ENCODE peak calls at places on chromosomes 12 and 14, in nine cellular contexts. One of them, this sample, is unnamed.
A peak's percentile ranks its signal among the peaks of the same experiment; 100 is the strongest.

GRCh38 chr12:2666411-2666810 is 128.4 kb upstream of the FKBP4 start:
- DNase-seq in pons: no peak
- DNase-seq in skeletal muscle cell: no peak
- DNase-seq in 8988T: no peak
- DNase-seq in trophoblast cell: no peak
- DNase-seq in kidney tubule cell: no peak
- DNase-seq in iris pigment epithelial cell: no peak
- DNase-seq in retinal pigment epithelial cell: no peak
- DNase-seq in Calu3: no peak
- DNase-seq in this sample: no peak

GRCh38 chr12:52821826-52822660 is 8.1 kb upstream of the KRT4 start:
- DNase-seq in skeletal muscle cell: no peak
- DNase-seq in iris pigment epithelial cell: no peak
- DNase-seq in kidney tubule cell: peak; percentile 41
- DNase-seq in Calu3: peak; percentile 5
- DNase-seq in trophoblast cell: no peak
- DNase-seq in retinal pigment epithelial cell: no peak
- DNase-seq in pons: no peak
- DNase-seq in 8988T: no peak
- DNase-seq in this sample: no peak

GRCh38 chr12:70267550-70267949 is 24.3 kb downstream of the CNOT2 start:
- DNase-seq in iris pigment epithelial cell: peak; percentile 70
- DNase-seq in trophoblast cell: no peak
- DNase-seq in 8988T: no peak
- DNase-seq in Calu3: no peak
- DNase-seq in retinal pigment epithelial cell: no peak
- DNase-seq in pons: peak; percentile 12
- DNase-seq in skeletal muscle cell: no peak
- DNase-seq in kidney tubule cell: no peak
- DNase-seq in this sample: no peak

GRCh38 chr12:389138-390096 is at the start of gene KDM5A:
- DNase-seq in kidney tubule cell: peak; percentile 93
- DNase-seq in skeletal muscle cell: peak; percentile 88
- DNase-seq in Calu3: peak; percentile 89
- DNase-seq in 8988T: peak; percentile 41
- DNase-seq in iris pigment epithelial cell: peak; percentile 96
- DNase-seq in retinal pigment epithelial cell: peak; percentile 82
- DNase-seq in trophoblast cell: peak; percentile 81
- DNase-seq in pons: peak; percentile 92
- DNase-seq in this sample: peak; percentile 94

GRCh38 chr12:127306604-127307215 is 960.3 kb upstream of the TMEM132C start:
- DNase-seq in Calu3: no peak
- DNase-seq in kidney tubule cell: peak; percentile 22
- DNase-seq in trophoblast cell: no peak
- DNase-seq in iris pigment epithelial cell: no peak
- DNase-seq in 8988T: no peak
- DNase-seq in skeletal muscle cell: peak; percentile 18
- DNase-seq in pons: no peak
- DNase-seq in retinal pigment epithelial cell: peak; percentile 7
- DNase-seq in this sample: no peak

GRCh38 chr14:54189358-54190354 is 207.2 kb upstream of the CDKN3 start:
- DNase-seq in pons: no peak
- DNase-seq in Calu3: peak; percentile 23
- DNase-seq in kidney tubule cell: peak; percentile 86
- DNase-seq in iris pigment epithelial cell: peak; percentile 80
- DNase-seq in retinal pigment epithelial cell: peak; percentile 54
- DNase-seq in skeletal muscle cell: peak; percentile 39
- DNase-seq in 8988T: no peak
- DNase-seq in trophoblast cell: no peak
- DNase-seq in this sample: no peak

GRCh38 chr12:3204716-3205617 is 127.8 kb downstream of the TSPAN9 start:
- DNase-seq in iris pigment epithelial cell: no peak
- DNase-seq in retinal pigment epithelial cell: no peak
- DNase-seq in 8988T: no peak
- DNase-seq in skeletal muscle cell: no peak
- DNase-seq in trophoblast cell: no peak
- DNase-seq in pons: no peak
- DNase-seq in kidney tubule cell: no peak
- DNase-seq in Calu3: no peak
- DNase-seq in this sample: no peak

GRCh38 chr12:92602476-92602875 is 100.3 kb upstream of the PLEKHG7 start:
- DNase-seq in pons: no peak
- DNase-seq in retinal pigment epithelial cell: peak; percentile 84
- DNase-seq in kidney tubule cell: peak; percentile 41
- DNase-seq in 8988T: no peak
- DNase-seq in iris pigment epithelial cell: peak; percentile 97
- DNase-seq in Calu3: peak; percentile 16
- DNase-seq in skeletal muscle cell: peak; percentile 95
- DNase-seq in trophoblast cell: peak; percentile 27
- DNase-seq in this sample: no peak

GRCh38 chr12:11545438-11546330 is 103.8 kb upstream of the ETV6 start:
- DNase-seq in Calu3: no peak
- DNase-seq in skeletal muscle cell: no peak
- DNase-seq in kidney tubule cell: peak; percentile 8
- DNase-seq in trophoblast cell: no peak
- DNase-seq in iris pigment epithelial cell: peak; percentile 12
- DNase-seq in pons: no peak
- DNase-seq in retinal pigment epithelial cell: no peak
- DNase-seq in 8988T: no peak
- DNase-seq in this sample: no peak

GRCh38 chr12:6667559-6668210 is 4.8 kb upstream of the ING4 start:
- DNase-seq in pons: no peak
- DNase-seq in retinal pigment epithelial cell: no peak
- DNase-seq in skeletal muscle cell: no peak
- DNase-seq in trophoblast cell: no peak
- DNase-seq in 8988T: no peak
- DNase-seq in iris pigment epithelial cell: no peak
- DNase-seq in kidney tubule cell: peak; percentile 18
- DNase-seq in Calu3: peak; percentile 33
- DNase-seq in this sample: no peak

GRCh38 chr12:120361506-120362208 is 7.3 kb downstream of the MSI1 start:
- DNase-seq in 8988T: no peak
- DNase-seq in retinal pigment epithelial cell: peak; percentile 91
- DNase-seq in Calu3: no peak
- DNase-seq in kidney tubule cell: peak; percentile 54
- DNase-seq in pons: peak; percentile 69
- DNase-seq in skeletal muscle cell: peak; percentile 34
- DNase-seq in trophoblast cell: peak; percentile 57
- DNase-seq in iris pigment epithelial cell: peak; percentile 82
- DNase-seq in this sample: peak; percentile 59

GRCh38 chr14:100840751-100841444 is 15.0 kb downstream of the MEG3 start:
- DNase-seq in pons: no peak
- DNase-seq in Calu3: no peak
- DNase-seq in kidney tubule cell: no peak
- DNase-seq in retinal pigment epithelial cell: no peak
- DNase-seq in trophoblast cell: no peak
- DNase-seq in 8988T: no peak
- DNase-seq in iris pigment epithelial cell: no peak
- DNase-seq in skeletal muscle cell: no peak
- DNase-seq in this sample: no peak

GRCh38 chr12:122421263-122421814 is 1.1 kb downstream of the CLIP1 start:
- DNase-seq in Calu3: peak; percentile 65
- DNase-seq in retinal pigment epithelial cell: no peak
- DNase-seq in skeletal muscle cell: no peak
- DNase-seq in pons: no peak
- DNase-seq in trophoblast cell: peak; percentile 68
- DNase-seq in iris pigment epithelial cell: peak; percentile 68
- DNase-seq in kidney tubule cell: peak; percentile 54
- DNase-seq in 8988T: no peak
- DNase-seq in this sample: peak; percentile 74

GRCh38 chr14:56224691-56225681 is 106.8 kb downstream of the PELI2 start:
- DNase-seq in pons: no peak
- DNase-seq in skeletal muscle cell: no peak
- DNase-seq in retinal pigment epithelial cell: no peak
- DNase-seq in trophoblast cell: no peak
- DNase-seq in 8988T: no peak
- DNase-seq in kidney tubule cell: peak; percentile 22
- DNase-seq in Calu3: peak; percentile 42
- DNase-seq in iris pigment epithelial cell: no peak
- DNase-seq in this sample: no peak

GRCh38 chr14:71783786-71784185 is 148.4 kb upstream of the RGS6 start:
- DNase-seq in retinal pigment epithelial cell: no peak
- DNase-seq in iris pigment epithelial cell: no peak
- DNase-seq in skeletal muscle cell: no peak
- DNase-seq in pons: no peak
- DNase-seq in trophoblast cell: no peak
- DNase-seq in Calu3: no peak
- DNase-seq in kidney tubule cell: no peak
- DNase-seq in 8988T: no peak
- DNase-seq in this sample: no peak

GRCh38 chr14:71395151-71395604 is 487.9 kb downstream of the PCNX1 start:
- DNase-seq in 8988T: no peak
- DNase-seq in kidney tubule cell: no peak
- DNase-seq in skeletal muscle cell: no peak
- DNase-seq in pons: no peak
- DNase-seq in iris pigment epithelial cell: peak; percentile 47
- DNase-seq in retinal pigment epithelial cell: no peak
- DNase-seq in trophoblast cell: no peak
- DNase-seq in Calu3: no peak
- DNase-seq in this sample: no peak

GRCh38 chr12:107318804-107319535 is 225.6 kb upstream of the CRY1 start:
- DNase-seq in 8988T: peak; percentile 44
- DNase-seq in trophoblast cell: peak; percentile 13
- DNase-seq in kidney tubule cell: peak; percentile 56
- DNase-seq in pons: no peak
- DNase-seq in skeletal muscle cell: no peak
- DNase-seq in iris pigment epithelial cell: peak; percentile 73
- DNase-seq in retinal pigment epithelial cell: no peak
- DNase-seq in Calu3: peak; percentile 34
- DNase-seq in this sample: no peak

GRCh38 chr12:65918057-65918456 is 93.8 kb downstream of the HMGA2 start:
- DNase-seq in Calu3: no peak
- DNase-seq in trophoblast cell: no peak
- DNase-seq in skeletal muscle cell: no peak
- DNase-seq in kidney tubule cell: no peak
- DNase-seq in 8988T: no peak
- DNase-seq in iris pigment epithelial cell: no peak
- DNase-seq in pons: no peak
- DNase-seq in retinal pigment epithelial cell: no peak
- DNase-seq in this sample: no peak

GRCh38 chr14:46290706-46291105 is 360.9 kb downstream of the RPL10L start:
- DNase-seq in skeletal muscle cell: no peak
- DNase-seq in 8988T: no peak
- DNase-seq in iris pigment epithelial cell: no peak
- DNase-seq in pons: no peak
- DNase-seq in trophoblast cell: no peak
- DNase-seq in Calu3: no peak
- DNase-seq in kidney tubule cell: no peak
- DNase-seq in retinal pigment epithelial cell: no peak
- DNase-seq in this sample: no peak

GRCh38 chr14:88310021-88310420 is 13.0 kb downstream of the KCNK10 start:
- DNase-seq in trophoblast cell: no peak
- DNase-seq in Calu3: no peak
- DNase-seq in kidney tubule cell: no peak
- DNase-seq in 8988T: no peak
- DNase-seq in pons: no peak
- DNase-seq in iris pigment epithelial cell: no peak
- DNase-seq in retinal pigment epithelial cell: no peak
- DNase-seq in skeletal muscle cell: no peak
- DNase-seq in this sample: no peak

GRCh38 chr12:109191621-109192250 is 75.3 kb downstream of the ACACB start:
- DNase-seq in skeletal muscle cell: no peak
- DNase-seq in kidney tubule cell: peak; percentile 59
- DNase-seq in Calu3: no peak
- DNase-seq in pons: no peak
- DNase-seq in 8988T: no peak
- DNase-seq in trophoblast cell: peak; percentile 42
- DNase-seq in retinal pigment epithelial cell: no peak
- DNase-seq in iris pigment epithelial cell: no peak
- DNase-seq in this sample: no peak

GRCh38 chr12:72549184-72549583 is 277.0 kb downstream of the TRHDE start:
- DNase-seq in 8988T: no peak
- DNase-seq in pons: no peak
- DNase-seq in kidney tubule cell: no peak
- DNase-seq in skeletal muscle cell: no peak
- DNase-seq in trophoblast cell: no peak
- DNase-seq in iris pigment epithelial cell: no peak
- DNase-seq in retinal pigment epithelial cell: no peak
- DNase-seq in Calu3: no peak
- DNase-seq in this sample: no peak